ENCODE peak calls at places on chromosomes 7 and 10, in six cellular contexts. J is heart right ventricle; P is CD8-positive, alpha-beta T cell; K is GM23248; B is OCI-LY7; O is pancreas. E is an unnamed sample.

GRCh38 chr7:135678612-135679575 is 16.6 kb downstream of the STMP1 start:
- DNase-seq in J (peak; percentile 29), P (no peak), K (peak; percentile 80), B (no peak), O (peak; percentile 73), E (no peak)

GRCh38 chr7:117219485-117219884 is 103.4 kb downstream of the WNT2 start:
- DNase-seq in J (no peak), P (no peak), K (peak; percentile 58), B (no peak), O (no peak), E (no peak)

GRCh38 chr7:87083865-87084519 is 24.5 kb upstream of the ELAPOR2 start:
- DNase-seq in J (no peak), P (no peak), K (peak; percentile 43), B (no peak), O (no peak), E (no peak)

GRCh38 chr10:117320050-117320665 is 55.1 kb downstream of the PDZD8 start:
- DNase-seq in J (no peak), P (no peak), K (peak; percentile 62), B (peak; percentile 27), O (no peak), E (no peak)

GRCh38 chr7:42883950-42884349 is 27.9 kb downstream of the C7orf25 start:
- DNase-seq in J (peak; percentile 18), P (no peak), K (no peak), B (peak; percentile 93), O (no peak), E (no peak)

GRCh38 chr10:24721254-24722106 is 2.2 kb downstream of the ARHGAP21 start:
- DNase-seq in J (peak; percentile 12), P (peak; percentile 22), K (peak; percentile 53), B (no peak), O (peak; percentile 34), E (no peak)

GRCh38 chr7:106397994-106398393 is 113.2 kb upstream of the NAMPT start:
- DNase-seq in J (no peak), P (no peak), K (no peak), B (no peak), O (no peak), E (no peak)

GRCh38 chr10:76553700-76554470 is 1083.7 kb downstream of the KCNMA1 start:
- DNase-seq in J (no peak), P (no peak), K (no peak), B (no peak), O (no peak), E (no peak)

GRCh38 chr10:76286536-76286935 is 855.1 kb downstream of the LRMDA start:
- DNase-seq in J (no peak), P (no peak), K (peak; percentile 64), B (no peak), O (no peak), E (no peak)

GRCh38 chr10:101236376-101237079 is 7.3 kb upstream of the LBX1 start:
- DNase-seq in J (no peak), P (no peak), K (peak; percentile 73), B (no peak), O (no peak), E (no peak)

GRCh38 chr10:124465003-124465776 is 3.6 kb downstream of the LHPP start:
- DNase-seq in J (no peak), P (no peak), K (no peak), B (peak; percentile 74), O (no peak), E (no peak)

GRCh38 chr10:70970830-70971229 is 82.5 kb upstream of the PCBD1 start:
- DNase-seq in J (no peak), P (no peak), K (no peak), B (no peak), O (no peak), E (no peak)

GRCh38 chr7:100793806-100794660 is 33.3 kb downstream of the EPHB4 start:
- DNase-seq in J (no peak), P (no peak), K (peak; percentile 33), B (no peak), O (peak; percentile 44), E (no peak)

GRCh38 chr7:43199333-43199732 is 86.9 kb downstream of the HECW1 start:
- DNase-seq in J (no peak), P (no peak), K (peak; percentile 77), B (no peak), O (no peak), E (no peak)

GRCh38 chr7:156604311-156604710 is 36.3 kb upstream of the RNF32 start:
- DNase-seq in J (no peak), P (no peak), K (peak; percentile 12), B (no peak), O (no peak), E (no peak)

GRCh38 chr10:48289652-48290238 is 15.2 kb upstream of the FRMPD2 start:
- DNase-seq in J (peak; percentile 35), P (peak; percentile 29), K (peak; percentile 66), B (peak; percentile 52), O (peak; percentile 42), E (peak; percentile 31)

GRCh38 chr10:97913554-97913953 is 63.9 kb downstream of the GOLGA7B start:
- DNase-seq in J (no peak), P (no peak), K (no peak), B (no peak), O (no peak), E (no peak)

GRCh38 chr7:11760372-11760771 is 71.6 kb downstream of the THSD7A start:
- DNase-seq in J (no peak), P (no peak), K (peak; percentile 3), B (no peak), O (no peak), E (no peak)

GRCh38 chr7:8389898-8390642 is 43.3 kb upstream of the NXPH1 start:
- DNase-seq in J (no peak), P (no peak), K (peak; percentile 10), B (no peak), O (peak; percentile 12), E (peak; percentile 48)

DNA sequence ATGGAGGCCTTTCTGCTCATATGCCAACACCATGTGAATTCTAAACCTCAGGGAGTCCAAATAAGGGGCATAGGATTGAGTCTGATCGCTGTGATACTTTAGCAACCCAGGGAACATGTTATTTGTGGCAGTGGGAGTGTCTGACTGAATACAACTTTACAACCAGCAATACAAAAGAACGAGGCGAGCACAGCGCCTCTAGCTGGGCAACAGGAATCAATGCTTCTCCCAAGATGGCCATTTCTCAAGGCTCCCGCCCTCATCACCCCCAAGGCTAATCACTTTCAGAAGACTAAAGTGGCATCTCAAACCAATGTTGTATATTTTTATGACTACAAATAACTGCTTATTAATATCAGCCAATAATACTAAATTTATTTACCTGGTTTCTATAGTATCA is 28.1 kb downstream of the YWHAG start:
- DNase-seq in J (no peak), P (no peak), K (no peak), B (no peak), O (no peak), E (no peak)
- H3K27ac ChIP-seq in J (no peak overlapping the region), P (no peak overlapping the region), K (no peak overlapping the region), B (no peak overlapping the region), O (no peak overlapping the region), E (no peak overlapping the region)

DNA sequence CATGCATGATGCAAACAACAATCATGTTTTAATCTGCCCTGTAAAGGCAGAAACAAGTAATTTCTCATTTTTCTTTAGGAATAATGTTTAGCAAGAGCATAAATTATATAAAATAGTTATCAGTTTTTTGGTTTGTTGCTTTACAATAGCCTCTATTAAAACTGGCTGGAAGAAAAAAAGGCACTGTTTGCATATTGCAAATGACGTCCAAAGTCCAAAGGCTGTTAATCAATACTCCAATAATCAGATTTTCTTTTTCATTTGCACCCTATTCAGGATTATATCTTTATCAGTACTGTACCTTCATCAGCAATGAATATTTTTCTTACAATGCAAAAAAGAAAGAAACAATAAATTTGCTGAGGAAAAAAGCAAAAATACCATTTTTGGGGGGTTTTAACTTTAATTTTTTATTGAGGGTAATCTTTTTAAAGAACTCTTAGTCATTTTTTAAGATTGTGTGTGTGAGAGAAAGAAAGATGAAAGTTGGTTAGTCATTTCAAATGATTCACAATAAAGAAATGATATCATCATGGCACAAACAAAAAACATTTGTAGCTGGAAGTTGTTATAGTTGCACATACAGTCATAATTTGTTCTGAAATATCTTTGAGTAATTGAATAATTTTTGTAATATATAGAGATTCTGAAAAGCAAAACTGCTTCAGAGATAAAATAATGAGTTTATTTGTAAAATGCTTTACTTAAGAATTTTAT is 44.4 kb upstream of the AKR1C2 start:
- DNase-seq in J (no peak), P (no peak), K (peak; percentile 80), B (no peak), O (no peak), E (no peak)
- H3K27ac ChIP-seq in J (no peak overlapping the region), P (no peak overlapping the region), K (peak overlapping the region; percentile 50), B (no peak overlapping the region), O (no peak overlapping the region), E (no peak overlapping the region)

GRCh38 chr7:47376991-47377590 is 204.8 kb downstream of the TNS3 start:
- DNase-seq in J (no peak), P (no peak), K (no peak), B (no peak), O (no peak), E (no peak)

GRCh38 chr7:47375590-47375989 is 206.3 kb downstream of the TNS3 start:
- DNase-seq in J (no peak), P (no peak), K (peak; percentile 73), B (no peak), O (no peak), E (no peak)

GRCh38 chr7:47375121-47375551 is 206.8 kb downstream of the TNS3 start:
- DNase-seq in J (no peak), P (no peak), K (peak; percentile 73), B (no peak), O (no peak), E (no peak)

GRCh38 chr7:47373871-47374451 is 207.9 kb downstream of the TNS3 start:
- DNase-seq in J (no peak), P (no peak), K (no peak), B (peak; percentile 33), O (peak; percentile 80), E (no peak)

DNA sequence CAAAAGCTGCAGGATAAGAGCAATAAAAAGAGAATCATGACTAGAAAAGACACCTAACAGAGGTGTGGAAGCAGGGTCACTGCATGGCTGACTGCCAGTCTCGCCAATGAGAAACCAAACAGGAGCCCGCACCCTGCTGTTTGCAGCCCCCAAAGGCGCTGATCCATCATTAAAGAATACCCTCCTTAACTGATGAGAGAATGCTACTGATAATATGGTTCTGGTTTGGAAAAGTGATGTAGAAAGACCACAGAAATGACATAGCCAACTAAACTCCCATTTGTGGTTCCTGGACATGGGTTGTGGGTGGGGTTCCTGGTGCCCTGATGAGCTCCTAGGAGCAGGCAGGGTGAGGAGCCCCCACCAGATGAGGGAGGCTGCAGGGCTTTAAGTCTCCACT is 207.4 kb downstream of the TNS3 start:
- DNase-seq in J (no peak), P (no peak), K (no peak), B (no peak), O (no peak), E (no peak)
- H3K27ac ChIP-seq in J (no peak overlapping the region), P (no peak overlapping the region), K (no peak overlapping the region), B (no peak overlapping the region), O (peak overlapping the region; percentile 48), E (no peak overlapping the region)

GRCh38 chr10:6163364-6164270 is 39.1 kb upstream of the PFKFB3 start:
- DNase-seq in J (peak; percentile 91), P (peak; percentile 91), K (peak; percentile 97), B (peak; percentile 97), O (peak; percentile 97), E (peak; percentile 85)

GRCh38 chr10:6162589-6163356 is 40.0 kb upstream of the PFKFB3 start:
- DNase-seq in J (no peak), P (no peak), K (peak; percentile 27), B (no peak), O (no peak), E (no peak)

GRCh38 chr10:6168059-6168458 is 34.7 kb upstream of the PFKFB3 start:
- DNase-seq in J (no peak), P (no peak), K (no peak), B (no peak), O (no peak), E (no peak)

GRCh38 chr10:6164271-6165095 is 38.2 kb upstream of the PFKFB3 start:
- DNase-seq in J (no peak), P (no peak), K (peak; percentile 24), B (peak; percentile 21), O (no peak), E (no peak)

GRCh38 chr10:6165221-6165725 is 37.5 kb upstream of the PFKFB3 start:
- DNase-seq in J (no peak), P (no peak), K (no peak), B (no peak), O (no peak), E (no peak)
- H3K27ac ChIP-seq in J (no peak overlapping the region), P (peak overlapping the region; percentile 1), K (no peak overlapping the region), B (no peak overlapping the region), O (no peak overlapping the region), E (no peak overlapping the region)